ENCODE peak calls at places on chromosomes 16 and 17, in four cellular contexts. K is SK-N-SH, S is GM12878, G is K562. E is an unnamed sample.

GRCh38 chr16:3954411-3954921 is 74.0 kb upstream of the CREBBP start:
- DNase-seq in K (no peak), S (no peak), G (peak; percentile 34), E (no peak)

GRCh38 chr17:29390856-29391631 is 881 bp downstream of the TAOK1 start:
- DNase-seq in K (peak; percentile 52), S (no peak), G (peak; percentile 41), E (peak; percentile 28)

GRCh38 chr17:67349420-67349819 is 17.0 kb downstream of the PSMD12 start:
- DNase-seq in K (no peak), S (no peak), G (no peak), E (no peak)

GRCh38 chr16:56871172-56871593 is 6.2 kb downstream of the SLC12A3 start:
- DNase-seq in K (peak; percentile 50), S (peak; percentile 49), G (no peak), E (no peak)

GRCh38 chr17:82330322-82331239 is 3.0 kb downstream of the SECTM1 start:
- DNase-seq in K (peak; percentile 99), S (no peak), G (no peak), E (no peak)

GRCh38 chr16:76656951-76657498 is 379.8 kb downstream of the CNTNAP4 start:
- DNase-seq in K (peak; percentile 34), S (no peak), G (no peak), E (no peak)

GRCh38 chr17:2190014-2190413 is 113.6 kb downstream of the SMG6 start:
- DNase-seq in K (no peak), S (no peak), G (no peak), E (peak; percentile 25)

GRCh38 chr16:83619381-83620150 is 188.2 kb upstream of the HSBP1 start:
- DNase-seq in K (no peak), S (no peak), G (no peak), E (no peak)

GRCh38 chr17:66367112-66367511 is 64.7 kb downstream of the PRKCA start:
- DNase-seq in K (no peak), S (no peak), G (no peak), E (no peak)

GRCh38 chr16:77213542-77214108 is 14.4 kb downstream of the SYCE1L start:
- DNase-seq in K (no peak), S (no peak), G (no peak), E (peak; percentile 90)

GRCh38 chr17:28524476-28525415 is 18.6 kb downstream of the FOXN1 start:
- DNase-seq in K (no peak), S (no peak), G (peak; percentile 28), E (peak; percentile 70)

GRCh38 chr17:62892870-62893338 is 73.1 kb upstream of the TANC2 start:
- DNase-seq in K (no peak), S (no peak), G (no peak), E (peak; percentile 74)

GRCh38 chr16:49834496-49835009 is 21.4 kb downstream of the ZNF423 start:
- DNase-seq in K (peak; percentile 81), S (no peak), G (no peak), E (no peak)

GRCh38 chr17:83194189-83194565 is 114.8 kb downstream of the METRNL start:
- DNase-seq in K (no peak), S (no peak), G (no peak), E (no peak)

GRCh38 chr17:59558953-59559352 is 6.5 kb upstream of the DHX40 start:
- DNase-seq in K (peak; percentile 42), S (no peak), G (no peak), E (no peak)

DNA sequence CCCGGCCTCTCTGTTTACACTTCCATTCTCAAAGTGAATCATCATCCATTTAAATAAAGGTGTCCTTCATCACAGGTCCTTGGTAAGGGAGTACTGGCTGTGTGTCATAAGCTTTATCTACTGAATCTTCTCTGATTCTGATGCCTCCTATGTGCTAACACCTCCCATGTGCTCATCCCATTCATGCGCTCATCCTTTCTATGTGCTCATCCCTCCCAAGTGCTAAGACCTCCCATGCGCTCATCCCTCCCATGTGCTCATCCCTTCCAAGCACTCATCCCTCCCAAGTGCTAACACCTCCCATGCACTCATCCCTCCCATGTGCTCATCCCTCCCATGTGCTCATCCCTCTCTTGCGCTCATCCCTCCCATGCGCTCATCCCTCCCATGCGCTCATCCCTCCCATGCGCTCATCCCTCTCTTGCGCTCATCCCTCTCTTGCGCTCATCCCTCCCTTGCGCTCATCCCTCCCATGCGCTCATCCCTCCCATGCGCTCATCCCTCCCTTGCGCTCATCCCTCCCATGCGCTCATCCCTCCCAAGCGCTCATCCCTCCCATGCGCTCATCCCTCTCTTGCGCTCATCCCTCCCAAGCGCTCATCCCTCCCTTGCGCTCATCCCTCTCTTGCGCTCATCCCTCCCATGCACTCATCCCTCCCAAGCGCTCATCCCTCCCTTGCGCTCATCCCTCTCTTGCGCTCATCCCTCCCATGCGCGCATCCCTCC is 20.6 kb upstream of the ATP2A3 start:
- DNase-seq in K (peak; percentile 7), S (no peak), G (no peak), E (no peak)
- TF ChIP-seq RCOR1 in K (no peak), S (no peak), G (no peak), E (no peak)

GRCh38 chr16:79714440-79714839 is 113.9 kb upstream of the MAF start:
- DNase-seq in K (no peak), S (no peak), G (no peak), E (no peak)

GRCh38 chr16:79715088-79715487 is 114.6 kb upstream of the MAF start:
- DNase-seq in K (no peak), S (no peak), G (no peak), E (no peak)

GRCh38 chr16:79712273-79712672 is 111.7 kb upstream of the MAF start:
- DNase-seq in K (no peak), S (no peak), G (no peak), E (no peak)

GRCh38 chr16:79716645-79717323 is 116.2 kb upstream of the MAF start:
- DNase-seq in K (peak; percentile 4), S (no peak), G (no peak), E (no peak)

GRCh38 chr16:79713609-79714309 is 113.2 kb upstream of the MAF start:
- DNase-seq in K (no peak), S (no peak), G (no peak), E (no peak)
- TF ChIP-seq CHD2 in K (no peak), S (no peak), G (no peak), E (no peak)

GRCh38 chr17:58265266-58265665 is 15.5 kb downstream of the MPO start:
- DNase-seq in K (no peak), S (no peak), G (no peak), E (no peak)

GRCh38 chr17:58264407-58265103 is 16.2 kb downstream of the MPO start:
- DNase-seq in K (no peak), S (no peak), G (no peak), E (no peak)

GRCh38 chr17:58265902-58266875 is 14.5 kb downstream of the MPO start:
- DNase-seq in K (no peak), S (no peak), G (no peak), E (no peak)

GRCh38 chr17:58262149-58262548 is 18.6 kb downstream of the MPO start:
- DNase-seq in K (no peak), S (no peak), G (no peak), E (no peak)

GRCh38 chr17:58263773-58264172 is 17.0 kb downstream of the MPO start:
- DNase-seq in K (no peak), S (no peak), G (no peak), E (no peak)
- TF ChIP-seq RCOR1 in K (no peak), S (no peak), G (no peak), E (no peak)

DNA sequence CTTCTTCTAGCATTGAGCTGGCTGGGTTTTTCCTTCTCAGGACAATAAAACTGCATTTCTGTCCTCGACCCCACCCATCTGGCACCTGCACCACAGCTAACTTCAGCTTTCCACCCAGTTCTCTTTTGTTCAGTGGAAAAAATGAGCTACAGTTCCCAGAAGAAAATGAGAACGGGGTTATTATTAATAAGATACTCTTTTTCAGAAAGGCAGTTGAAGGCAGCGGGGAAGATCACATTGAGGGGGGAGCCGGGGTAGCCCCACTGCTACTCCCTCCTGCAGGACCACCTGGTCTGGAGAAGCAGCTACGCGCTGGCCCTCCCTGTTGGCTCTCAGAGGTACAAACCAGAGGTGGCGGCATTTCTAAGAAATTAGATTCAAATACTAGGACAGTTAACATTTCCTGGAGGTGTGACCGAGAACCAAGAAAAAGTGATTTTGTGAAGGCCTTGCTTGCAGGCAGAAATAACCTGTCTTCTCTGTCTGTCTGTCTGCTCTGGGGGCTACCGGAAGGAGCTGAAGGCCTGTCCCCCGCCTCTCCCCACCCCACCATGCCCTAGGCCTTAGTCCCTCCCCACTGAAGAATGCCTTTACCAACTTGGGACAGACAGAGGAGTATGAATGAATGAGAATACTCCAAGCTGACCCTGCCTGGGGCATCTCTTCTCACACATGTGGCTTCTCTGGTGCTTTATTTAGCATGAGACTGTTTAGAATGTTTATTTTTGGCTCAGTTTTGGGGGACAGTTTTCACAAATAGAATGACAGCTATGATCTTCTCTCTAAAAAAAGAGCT is 123.8 kb downstream of the XYLT1 start:
- DNase-seq in K (no peak), S (peak; percentile 48), G (no peak), E (no peak)
- TF ChIP-seq CHD2 in K (no peak), S (no peak), G (no peak), E (no peak)

DNA sequence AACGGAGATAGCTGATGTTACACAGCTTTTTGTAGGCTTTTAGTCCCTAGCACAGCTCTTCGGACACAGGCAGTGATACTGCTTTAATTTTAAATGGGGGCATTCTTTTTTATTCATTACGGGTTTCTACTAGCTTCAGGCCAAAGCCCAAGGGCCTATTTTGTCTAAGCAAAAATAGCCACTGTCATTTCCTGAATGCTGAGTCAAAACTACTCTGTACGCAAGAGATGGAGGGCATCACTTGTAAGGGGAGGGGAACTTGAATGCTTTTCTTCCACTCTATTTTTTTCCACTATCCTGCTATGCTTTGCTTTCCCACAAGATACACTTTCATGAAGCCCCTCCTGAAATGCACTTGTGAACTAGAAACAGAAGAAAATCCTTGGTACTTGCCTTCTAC is 360.7 kb downstream of the PMP22 start:
- DNase-seq in K (no peak), S (no peak), G (no peak), E (no peak)
- TF ChIP-seq RCOR1 in K (no peak), S (no peak), G (no peak), E (no peak)

GRCh38 chr16:11271610-11272009 is 1.8 kb downstream of the PRM3 start:
- DNase-seq in K (no peak), S (no peak), G (no peak), E (no peak)

GRCh38 chr16:11272484-11272883 is 945 bp downstream of the PRM3 start:
- DNase-seq in K (no peak), S (no peak), G (no peak), E (no peak)

GRCh38 chr16:11272921-11273720 is at the start of gene PRM3:
- DNase-seq in K (no peak), S (no peak), G (no peak), E (no peak)

GRCh38 chr16:11274964-11275363 is 1.3 kb downstream of the PRM2 start:
- DNase-seq in K (no peak), S (no peak), G (no peak), E (no peak)

DNA sequence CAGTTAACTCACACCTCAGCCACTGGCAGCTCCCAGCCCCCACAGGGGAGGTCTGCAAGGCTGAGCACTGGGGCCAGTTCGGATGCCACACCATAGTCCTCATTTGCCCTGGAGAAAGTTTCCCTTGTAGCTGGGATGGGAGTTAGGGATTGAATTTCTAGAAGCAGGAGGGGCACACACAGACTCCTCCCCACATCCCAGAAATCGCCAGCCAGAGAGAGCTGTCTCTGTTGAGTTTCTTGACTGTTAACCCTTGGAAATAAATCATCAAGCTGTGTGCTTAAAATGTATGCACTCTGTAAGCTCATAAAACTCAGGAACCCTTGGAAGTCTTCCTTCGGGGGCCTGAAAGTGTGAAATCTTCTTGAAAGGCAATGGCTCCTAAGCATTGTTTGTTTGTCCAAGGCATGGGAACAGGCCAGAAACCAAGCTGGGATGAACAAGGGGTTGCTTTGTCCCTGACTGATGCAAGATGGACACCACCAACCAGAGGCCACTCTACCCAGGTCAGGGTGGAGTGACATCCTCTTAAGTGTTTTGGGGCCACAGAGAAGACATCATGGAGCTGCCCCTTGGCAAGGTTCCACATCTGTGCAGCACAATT is 394 bp upstream of the PRM3 start:
- DNase-seq in K (no peak), S (no peak), G (no peak), E (no peak)
- TF ChIP-seq CHD2 in K (no peak), S (no peak), G (no peak), E (no peak)

GRCh38 chr17:51355314-51356083 is 95.2 kb downstream of the UTP18 start:
- DNase-seq in K (peak; percentile 84), S (no peak), G (no peak), E (no peak)
- TF ChIP-seq RCOR1 in K (peak; percentile 92), S (no peak), G (no peak), E (no peak)